ENCODE peak calls at places on chromosome 1, in five cellular contexts. M is heart left ventricle, L is HCT116, A is K562, T is colonic mucosa. G is an unnamed sample.

GRCh38 chr1:72202761-72203160 is 79.6 kb downstream of the NEGR1 start:
- DNase-seq in M (no peak), L (no peak), A (no peak), T (no peak), G (no peak)

GRCh38 chr1:44512313-44512885 is 107.3 kb downstream of the RNF220 start:
- DNase-seq in M (no peak), L (no peak), A (no peak), T (no peak), G (no peak)

GRCh38 chr1:203090667-203091320 is 5.0 kb upstream of the MYOG start:
- DNase-seq in M (no peak), L (no peak), A (no peak), T (no peak), G (no peak)

GRCh38 chr1:231357831-231358354 is 19.8 kb downstream of the SPRTN start:
- DNase-seq in M (no peak), L (peak; percentile 48), A (peak; percentile 51), T (no peak), G (no peak)

GRCh38 chr1:197619008-197619640 is 156.2 kb downstream of the DENND1B start:
- DNase-seq in M (no peak), L (peak; percentile 6), A (no peak), T (no peak), G (no peak)

GRCh38 chr1:167219194-167219593 is 1.5 kb upstream of the POU2F1 start:
- DNase-seq in M (no peak), L (no peak), A (no peak), T (no peak), G (no peak)

GRCh38 chr1:910881-911721 is 12.6 kb upstream of the SAMD11 start:
- DNase-seq in M (no peak), L (no peak), A (peak; percentile 77), T (peak; percentile 17), G (no peak)

GRCh38 chr1:184389446-184389845 is 2.6 kb downstream of the C1orf21 start:
- DNase-seq in M (no peak), L (no peak), A (no peak), T (no peak), G (no peak)

GRCh38 chr1:87684786-87685185 is 356.1 kb downstream of the LMO4 start:
- DNase-seq in M (no peak), L (no peak), A (no peak), T (no peak), G (no peak)

GRCh38 chr1:6029351-6029750 is 16.3 kb upstream of the KCNAB2 start:
- DNase-seq in M (peak; percentile 40), L (no peak), A (no peak), T (no peak), G (no peak)

GRCh38 chr1:94602312-94602711 is 60.8 kb upstream of the F3 start:
- DNase-seq in M (no peak), L (no peak), A (no peak), T (peak; percentile 57), G (no peak)
- H3K36me3 ChIP-seq in M (no peaks in the 10 kb centered on the region), L (no peaks in the 10 kb centered on the region), A (no peaks in the 10 kb centered on the region), T (no peaks in the 10 kb centered on the region), G (no peaks in the 10 kb centered on the region)

GRCh38 chr1:113895961-113896360 is 8.6 kb upstream of the BCL2L15 start:
- DNase-seq in M (no peak), L (no peak), A (no peak), T (no peak), G (no peak)

GRCh38 chr1:113901171-113901570 is 3.4 kb downstream of the AP4B1 start:
- DNase-seq in M (no peak), L (no peak), A (no peak), T (no peak), G (no peak)

GRCh38 chr1:113895084-113895483 is 7.7 kb upstream of the BCL2L15 start:
- DNase-seq in M (no peak), L (no peak), A (no peak), T (no peak), G (no peak)

GRCh38 chr1:113899101-113899500 is 5.5 kb downstream of the AP4B1 start:
- DNase-seq in M (no peak), L (no peak), A (no peak), T (no peak), G (no peak)

GRCh38 chr1:113898243-113898814 is 6.3 kb downstream of the AP4B1 start:
- DNase-seq in M (no peak), L (no peak), A (no peak), T (no peak), G (no peak)
- H3K4me3 ChIP-seq in M (no peak overlapping the region), L (no peak overlapping the region), A (no peak overlapping the region), T (no peak overlapping the region), G (no peak overlapping the region)

DNA sequence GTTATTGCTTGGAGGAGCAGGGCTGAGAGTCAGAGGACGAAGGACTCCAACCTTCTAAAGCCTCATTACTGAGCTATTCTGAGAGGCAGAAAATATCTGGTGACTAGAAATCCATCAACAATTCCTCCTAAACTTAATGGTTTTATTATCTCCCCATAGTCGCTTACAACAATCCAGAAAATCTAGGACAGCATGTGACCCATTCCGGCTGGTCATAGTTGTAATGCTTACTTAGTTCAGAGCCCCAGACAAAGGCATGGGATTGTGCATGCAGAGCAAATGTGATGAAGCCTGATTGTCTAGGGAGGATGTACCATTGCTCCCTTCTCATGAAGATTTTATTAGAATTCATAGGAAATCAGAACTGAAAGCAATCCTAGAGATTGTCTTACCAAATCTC is 114.5 kb upstream of the PLXNA2 start:
- DNase-seq in M (no peak), L (no peak), A (no peak), T (no peak), G (no peak)
- H3K36me3 ChIP-seq in M (no peaks in the 10 kb centered on the region), L (no peaks in the 10 kb centered on the region), A (no peaks in the 10 kb centered on the region), T (no peaks in the 10 kb centered on the region), G (no peaks in the 10 kb centered on the region)

DNA sequence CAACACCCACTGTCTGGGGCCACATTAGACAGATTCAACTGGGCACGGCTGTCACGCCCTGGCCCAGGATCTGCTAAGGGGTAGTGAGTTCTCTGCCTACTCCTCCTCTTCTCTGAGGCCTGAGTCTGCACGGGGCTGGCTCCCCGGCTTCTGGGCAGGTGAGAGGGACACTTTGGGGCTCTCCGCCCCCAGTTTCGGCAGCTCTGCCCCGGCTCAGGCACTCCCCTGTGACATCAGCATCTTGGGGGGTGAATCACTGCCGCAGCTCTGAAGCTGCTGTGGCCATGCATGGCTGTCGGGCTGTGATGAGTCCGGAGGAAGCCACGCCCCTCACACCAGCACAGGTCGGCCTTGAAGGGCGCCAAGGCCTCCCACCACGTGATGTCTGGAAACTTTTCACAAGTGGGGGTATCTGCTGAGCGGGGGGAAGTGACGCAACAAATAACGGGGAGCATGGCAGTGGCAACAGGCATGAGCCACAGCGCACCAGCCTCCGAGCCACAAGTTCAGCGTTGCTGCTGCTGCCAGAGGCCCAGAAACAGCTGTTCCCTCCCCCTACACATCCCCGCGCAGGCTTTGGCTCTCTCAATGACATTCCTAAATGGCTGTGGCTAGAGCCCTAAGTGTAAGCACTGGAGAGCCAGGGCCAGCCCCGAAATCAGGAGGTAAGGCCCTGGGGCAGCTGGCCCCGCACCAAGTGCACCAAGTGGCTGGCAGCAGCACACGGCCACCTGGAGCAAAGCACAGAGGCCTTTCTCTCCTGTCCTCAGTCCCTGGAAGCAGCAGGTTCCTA is 26.3 kb downstream of the ZBTB17 start:
- DNase-seq in M (peak; percentile 88), L (peak; percentile 43), A (peak; percentile 96), T (peak; percentile 73), G (peak; percentile 83)
- H3K4me3 ChIP-seq in M (peak overlapping the region; percentile 37), L (no peak overlapping the region), A (peak overlapping the region; percentile 4), T (no peak overlapping the region), G (peak overlapping the region; percentile 53)

DNA sequence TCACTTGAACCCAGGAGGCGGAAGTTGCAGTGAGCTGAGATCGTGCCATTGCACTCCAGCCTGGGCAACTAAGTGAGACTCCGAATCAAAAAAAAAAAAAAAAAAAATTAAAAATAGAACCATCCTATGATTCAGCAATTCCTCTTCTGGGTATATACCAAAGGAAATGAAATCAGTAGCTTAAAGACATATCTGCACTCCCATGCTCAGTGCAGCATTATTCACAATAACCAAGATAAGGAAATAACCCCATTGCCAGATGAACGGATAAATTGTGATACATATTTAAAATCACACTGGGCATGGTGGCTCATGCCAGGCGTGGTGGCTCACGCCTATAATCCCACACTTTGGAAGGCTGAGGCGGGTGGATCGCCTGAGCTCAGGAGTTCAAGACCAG is 23.8 kb downstream of the ALDH9A1 start:
- DNase-seq in M (no peak), L (no peak), A (no peak), T (no peak), G (no peak)
- H3K36me3 ChIP-seq in M (peaks cover 7% of the 10 kb centered on the region), L (peaks cover 13% of the 10 kb centered on the region), A (peaks cover 47% of the 10 kb centered on the region), T (no peaks in the 10 kb centered on the region), G (peaks cover 56% of the 10 kb centered on the region)

GRCh38 chr1:37471345-37472231 is 2.8 kb upstream of the ZC3H12A start:
- DNase-seq in M (peak; percentile 82), L (peak; percentile 66), A (no peak), T (peak; percentile 83), G (peak; percentile 69)
- H3K4me3 ChIP-seq in M (peak overlapping the region; percentile 22), L (peak overlapping the region; percentile 23), A (no peak overlapping the region), T (no peak overlapping the region), G (peak overlapping the region; percentile 54)

GRCh38 chr1:3242408-3243270 is 173.6 kb downstream of the PRDM16 start:
- DNase-seq in M (no peak), L (no peak), A (no peak), T (no peak), G (no peak)
- H3K36me3 ChIP-seq in M (no peaks in the 10 kb centered on the region), L (no peaks in the 10 kb centered on the region), A (no peaks in the 10 kb centered on the region), T (no peaks in the 10 kb centered on the region), G (no peaks in the 10 kb centered on the region)

G was measured in left ventricle myocardium inferior.